ENCODE peak calls at places on chromosomes 4 and X, in five cellular contexts. Q is A549, P is HepG2, G is H1, T is K562. W is an unnamed sample. For H3K9me3, the result is how much of the 10 kb centered on the place peaks cover.

GRCh38 chrX:103637604-103638338 is 9.0 kb downstream of the TCEAL1 start:
- DNase-seq in Q (peak), T (no peak), G (no peak), P (no peak), W (peak)

GRCh38 chr4:73586040-73586439 is 34.2 kb downstream of the RASSF6 start:
- DNase-seq in Q (no peak), G (no peak), T (no peak), P (no peak), W (no peak)

GRCh38 chr4:94744830-94745229 is 12.9 kb upstream of the BMPR1B start:
- DNase-seq in P (no peak), Q (no peak), G (no peak), T (no peak), W (no peak)

GRCh38 chr4:169369634-169370033 is 98.9 kb upstream of the SH3RF1 start:
- DNase-seq in Q (no peak), G (peak), T (no peak), P (peak), W (no peak)

GRCh38 chr4:110950721-110951120 is 327.8 kb upstream of the PITX2 start:
- DNase-seq in Q (no peak), G (no peak), T (no peak), P (no peak), W (no peak)

GRCh38 chr4:152635876-152636275 is 43.9 kb downstream of the TMEM154 start:
- DNase-seq in T (no peak), G (no peak), P (no peak), Q (no peak), W (no peak)

GRCh38 chrX:40054793-40055192 is 43.0 kb downstream of the BCOR start:
- DNase-seq in T (no peak), P (no peak), Q (no peak), G (no peak), W (no peak)

GRCh38 chr4:69881173-69881773 is 21.3 kb upstream of the SULT1E1 start:
- DNase-seq in G (no peak), Q (peak), T (peak), P (peak), W (peak)

GRCh38 chrX:46665232-46666162 is 91.9 kb downstream of the CHST7 start:
- DNase-seq in P (no peak), T (no peak), G (no peak), Q (no peak), W (no peak)

GRCh38 chr4:69697536-69697935 is 44.5 kb upstream of the UGT2A1 start:
- DNase-seq in Q (no peak), T (no peak), P (no peak), G (no peak), W (no peak)

GRCh38 chrX:110462957-110463356 is 104.3 kb downstream of the RTL9 start:
- DNase-seq in G (no peak), P (no peak), T (no peak), Q (no peak), W (no peak)

GRCh38 chrX:137431693-137432488 is 134.0 kb upstream of the ZIC3 start:
- DNase-seq in P (no peak), T (no peak), G (no peak), Q (no peak), W (no peak)

GRCh38 chr4:24514808-24515207 is 69.5 kb downstream of the DHX15 start:
- DNase-seq in Q (no peak), G (no peak), T (peak), P (no peak), W (no peak)

GRCh38 chr4:139593091-139593564 is 37.1 kb upstream of the SETD7 start:
- DNase-seq in P (peak), T (peak), G (no peak), Q (peak), W (no peak)

GRCh38 chrX:115393271-115393670 is 103.8 kb downstream of the LUZP4 start:
- DNase-seq in T (no peak), Q (peak), G (no peak), P (peak), W (no peak)

GRCh38 chrX:2516612-2517011 is 15.8 kb upstream of the DHRSX start:
- DNase-seq in G (no peak), P (no peak), Q (no peak), T (no peak), W (no peak)

GRCh38 chrX:23403849-23404248 is 69.2 kb downstream of the PTCHD1 start:
- DNase-seq in Q (peak), G (no peak), T (no peak), P (no peak), W (peak)

GRCh38 chr4:33494150-33494549 is 2750.2 kb downstream of the ARAP2 start:
- DNase-seq in P (no peak), G (no peak), T (no peak), Q (peak), W (no peak)

GRCh38 chr4:182286035-182286434 is 42.8 kb downstream of the TENM3 start:
- DNase-seq in P (no peak), G (no peak), T (no peak), Q (no peak), W (no peak)

GRCh38 chr4:147736458-147736857 is 4.6 kb downstream of the ARHGAP10 start:
- DNase-seq in P (no peak), T (no peak), Q (no peak), G (no peak), W (no peak)

GRCh38 chr4:166535865-166536264 is 662.8 kb downstream of the TLL1 start:
- DNase-seq in T (no peak), G (no peak), Q (no peak), P (no peak), W (no peak)
- TF ChIP-seq MAX in T (no peak), G (no peak), Q (no peak), P (no peak), W (no peak)

GRCh38 chrX:135453381-135453780 is 31.6 kb downstream of the SMIM10L2A start:
- DNase-seq in P (no peak), T (no peak), G (no peak), Q (no peak), W (no peak)
- H3K9me3 ChIP-seq in P (under half), T (under half), G (under half), Q (under half), W (under half)

DNA sequence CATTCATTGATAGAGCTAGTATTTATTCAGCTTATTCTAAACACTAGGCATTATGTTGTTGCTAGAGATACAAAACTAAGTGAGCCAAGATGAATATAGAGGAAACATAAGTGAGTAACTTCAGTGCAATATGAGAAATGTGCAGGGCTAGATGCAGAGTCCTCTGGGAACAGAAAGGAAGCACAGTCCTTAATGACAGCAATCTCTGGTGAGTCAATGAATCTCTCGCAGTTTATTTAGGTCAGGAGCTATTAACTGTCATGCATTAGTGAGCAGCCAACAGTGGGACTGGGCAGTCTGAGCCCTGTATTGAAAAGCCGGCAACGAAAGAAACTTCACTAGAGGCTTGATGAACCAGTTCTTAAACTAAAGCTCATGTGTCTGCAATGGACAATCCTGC is 598.1 kb upstream of the MAGEB2 start:
- DNase-seq in P (no peak), T (no peak), G (no peak), Q (no peak), W (no peak)
- H3K4me3 ChIP-seq in P (no peak), T (no peak), G (no peak), Q (no peak), W (no peak)

GRCh38 chr4:119592708-119593298 is 35.8 kb downstream of the PDE5A start:
- DNase-seq in P (no peak), T (no peak), G (no peak), Q (no peak), W (no peak)
- TF ChIP-seq MAX in P (no peak), T (no peak), G (no peak), Q (no peak), W (no peak)

GRCh38 chrX:108558217-108558616 is 118.6 kb downstream of the COL4A5 start:
- DNase-seq in Q (no peak), P (no peak), G (no peak), T (peak), W (no peak)

GRCh38 chrX:108557594-108557993 is 118.0 kb downstream of the COL4A5 start:
- DNase-seq in P (no peak), T (peak), G (no peak), Q (no peak), W (no peak)
- H3K9me3 ChIP-seq in P (under half), T (under half), G (under half), Q (under half), W (under half)

GRCh38 chrX:11298600-11298999 is 5.4 kb downstream of the AMELX start:
- DNase-seq in Q (no peak), G (no peak), P (no peak), T (no peak), W (no peak)

GRCh38 chrX:11296051-11296450 is 2.8 kb downstream of the AMELX start:
- DNase-seq in Q (no peak), P (no peak), T (no peak), G (no peak), W (no peak)

GRCh38 chrX:11290673-11291072 is 2.5 kb upstream of the AMELX start:
- DNase-seq in T (no peak), P (no peak), Q (no peak), G (no peak), W (no peak)

GRCh38 chrX:11287505-11287904 is 5.7 kb upstream of the AMELX start:
- DNase-seq in G (no peak), T (no peak), Q (no peak), P (no peak), W (no peak)

GRCh38 chrX:11293113-11293512 is at the start of gene AMELX:
- DNase-seq in Q (no peak), G (no peak), P (no peak), T (no peak), W (no peak)
- H3K4me3 ChIP-seq in Q (no peak), G (no peak), P (no peak), T (no peak), W (no peak)

GRCh38 chr4:19382993-19383392 is 868.7 kb upstream of the SLIT2 start:
- DNase-seq in G (no peak), Q (no peak), T (no peak), P (no peak), W (no peak)
- TF ChIP-seq MAX in G (no peak), Q (no peak), T (no peak), P (no peak), W (no peak)

W was measured in HCT116.